ENCODE peak calls at places on chromosome 5, in six cellular contexts. One of them, this sample, is unnamed.

GRCh38 chr5:40877371-40877988 is 31.8 kb upstream of the C7 start:
- DNase-seq in astrocyte of the spinal cord: no peak
- DNase-seq in keratinocyte: peak
- DNase-seq in colonic mucosa: no peak
- DNase-seq in HFF-Myc: no peak
- DNase-seq in AG10803: no peak
- DNase-seq in this sample: no peak

GRCh38 chr5:125668904-125669303 is 754.3 kb upstream of the GRAMD2B start:
- DNase-seq in astrocyte of the spinal cord: no peak
- DNase-seq in keratinocyte: peak
- DNase-seq in colonic mucosa: peak
- DNase-seq in HFF-Myc: no peak
- DNase-seq in AG10803: no peak
- DNase-seq in this sample: no peak

GRCh38 chr5:134846641-134846960 is 833 bp downstream of the C5orf24 start:
- DNase-seq in astrocyte of the spinal cord: peak
- DNase-seq in keratinocyte: no peak
- DNase-seq in colonic mucosa: no peak
- DNase-seq in HFF-Myc: no peak
- DNase-seq in AG10803: no peak
- DNase-seq in this sample: no peak

GRCh38 chr5:127066721-127067120 is 6.6 kb downstream of the C5orf63 start:
- DNase-seq in astrocyte of the spinal cord: no peak
- DNase-seq in keratinocyte: no peak
- DNase-seq in colonic mucosa: no peak
- DNase-seq in HFF-Myc: no peak
- DNase-seq in AG10803: no peak
- DNase-seq in this sample: no peak

GRCh38 chr5:2142456-2142954 is 259.8 kb upstream of the IRX4 start:
- DNase-seq in astrocyte of the spinal cord: no peak
- DNase-seq in keratinocyte: no peak
- DNase-seq in colonic mucosa: no peak
- DNase-seq in HFF-Myc: no peak
- DNase-seq in AG10803: no peak
- DNase-seq in this sample: no peak

GRCh38 chr5:40796487-40796889 is 1.7 kb downstream of the PRKAA1 start:
- DNase-seq in astrocyte of the spinal cord: peak
- DNase-seq in keratinocyte: no peak
- DNase-seq in colonic mucosa: no peak
- DNase-seq in HFF-Myc: no peak
- DNase-seq in AG10803: peak
- DNase-seq in this sample: no peak

GRCh38 chr5:10479226-10479721 is 37.6 kb downstream of the ROPN1L start:
- DNase-seq in astrocyte of the spinal cord: peak
- DNase-seq in keratinocyte: peak
- DNase-seq in colonic mucosa: peak
- DNase-seq in HFF-Myc: peak
- DNase-seq in AG10803: peak
- DNase-seq in this sample: peak

GRCh38 chr5:96256795-96257470 is 176.1 kb downstream of the PCSK1 start:
- DNase-seq in astrocyte of the spinal cord: peak
- DNase-seq in keratinocyte: peak
- DNase-seq in colonic mucosa: peak
- DNase-seq in HFF-Myc: peak
- DNase-seq in AG10803: peak
- DNase-seq in this sample: no peak

GRCh38 chr5:133753856-133754255 is 141.5 kb upstream of the FSTL4 start:
- DNase-seq in astrocyte of the spinal cord: no peak
- DNase-seq in keratinocyte: peak
- DNase-seq in colonic mucosa: no peak
- DNase-seq in HFF-Myc: no peak
- DNase-seq in AG10803: no peak
- DNase-seq in this sample: no peak

GRCh38 chr5:11075010-11075860 is 314.2 kb upstream of the DAP start:
- DNase-seq in astrocyte of the spinal cord: no peak
- DNase-seq in keratinocyte: no peak
- DNase-seq in colonic mucosa: no peak
- DNase-seq in HFF-Myc: no peak
- DNase-seq in AG10803: no peak
- DNase-seq in this sample: no peak

GRCh38 chr5:143349127-143349526 is 54.4 kb downstream of the NR3C1 start:
- DNase-seq in astrocyte of the spinal cord: peak
- DNase-seq in keratinocyte: no peak
- DNase-seq in colonic mucosa: no peak
- DNase-seq in HFF-Myc: no peak
- DNase-seq in AG10803: no peak
- DNase-seq in this sample: no peak

GRCh38 chr5:150636391-150637244 is 3.8 kb upstream of the SYNPO start:
- DNase-seq in astrocyte of the spinal cord: peak
- DNase-seq in keratinocyte: no peak
- DNase-seq in colonic mucosa: peak
- DNase-seq in HFF-Myc: no peak
- DNase-seq in AG10803: peak
- DNase-seq in this sample: no peak

GRCh38 chr5:83482961-83483360 is 11.4 kb downstream of the VCAN start:
- DNase-seq in astrocyte of the spinal cord: no peak
- DNase-seq in keratinocyte: no peak
- DNase-seq in colonic mucosa: no peak
- DNase-seq in HFF-Myc: no peak
- DNase-seq in AG10803: no peak
- DNase-seq in this sample: no peak

GRCh38 chr5:98791110-98791509 is 17.6 kb downstream of the RGMB start:
- DNase-seq in astrocyte of the spinal cord: no peak
- DNase-seq in keratinocyte: no peak
- DNase-seq in colonic mucosa: no peak
- DNase-seq in HFF-Myc: no peak
- DNase-seq in AG10803: peak
- DNase-seq in this sample: no peak

GRCh38 chr5:158133369-158133768 is 274.4 kb upstream of the CLINT1 start:
- DNase-seq in astrocyte of the spinal cord: no peak
- DNase-seq in keratinocyte: no peak
- DNase-seq in colonic mucosa: no peak
- DNase-seq in HFF-Myc: no peak
- DNase-seq in AG10803: no peak
- DNase-seq in this sample: no peak

GRCh38 chr5:108046955-108047670 is 334.8 kb downstream of the FBXL17 start:
- DNase-seq in astrocyte of the spinal cord: no peak
- DNase-seq in keratinocyte: no peak
- DNase-seq in colonic mucosa: no peak
- DNase-seq in HFF-Myc: no peak
- DNase-seq in AG10803: no peak
- DNase-seq in this sample: no peak

GRCh38 chr5:175393922-175394321 is 50.1 kb downstream of the DRD1 start:
- DNase-seq in astrocyte of the spinal cord: no peak
- DNase-seq in keratinocyte: no peak
- DNase-seq in colonic mucosa: no peak
- DNase-seq in HFF-Myc: no peak
- DNase-seq in AG10803: no peak
- DNase-seq in this sample: no peak

GRCh38 chr5:24633705-24634325 is 11.0 kb downstream of the CDH10 start:
- DNase-seq in astrocyte of the spinal cord: peak
- DNase-seq in keratinocyte: no peak
- DNase-seq in colonic mucosa: no peak
- DNase-seq in HFF-Myc: peak
- DNase-seq in AG10803: peak
- DNase-seq in this sample: peak

GRCh38 chr5:143882520-143882919 is 70.6 kb downstream of the HMHB1 start:
- DNase-seq in astrocyte of the spinal cord: peak
- DNase-seq in keratinocyte: no peak
- DNase-seq in colonic mucosa: no peak
- DNase-seq in HFF-Myc: no peak
- DNase-seq in AG10803: peak
- DNase-seq in this sample: no peak

GRCh38 chr5:146867996-146868708 is 10.4 kb downstream of the PPP2R2B start:
- DNase-seq in astrocyte of the spinal cord: no peak
- DNase-seq in keratinocyte: no peak
- DNase-seq in colonic mucosa: no peak
- DNase-seq in HFF-Myc: no peak
- DNase-seq in AG10803: no peak
- DNase-seq in this sample: no peak

GRCh38 chr5:51226420-51226735 is 156.9 kb upstream of the ISL1 start:
- DNase-seq in astrocyte of the spinal cord: no peak
- DNase-seq in keratinocyte: no peak
- DNase-seq in colonic mucosa: no peak
- DNase-seq in HFF-Myc: no peak
- DNase-seq in AG10803: no peak
- DNase-seq in this sample: no peak

GRCh38 chr5:9390128-9390527 is 155.7 kb downstream of the SEMA5A start:
- DNase-seq in astrocyte of the spinal cord: no peak
- DNase-seq in keratinocyte: no peak
- DNase-seq in colonic mucosa: no peak
- DNase-seq in HFF-Myc: no peak
- DNase-seq in AG10803: no peak
- DNase-seq in this sample: no peak

GRCh38 chr5:9388941-9389674 is 156.8 kb downstream of the SEMA5A start:
- DNase-seq in astrocyte of the spinal cord: no peak
- DNase-seq in keratinocyte: no peak
- DNase-seq in colonic mucosa: no peak
- DNase-seq in HFF-Myc: no peak
- DNase-seq in AG10803: no peak
- DNase-seq in this sample: no peak

GRCh38 chr5:9386945-9387344 is 158.9 kb downstream of the SEMA5A start:
- DNase-seq in astrocyte of the spinal cord: no peak
- DNase-seq in keratinocyte: no peak
- DNase-seq in colonic mucosa: no peak
- DNase-seq in HFF-Myc: no peak
- DNase-seq in AG10803: no peak
- DNase-seq in this sample: no peak

GRCh38 chr5:9391080-9391479 is 154.8 kb downstream of the SEMA5A start:
- DNase-seq in astrocyte of the spinal cord: no peak
- DNase-seq in keratinocyte: no peak
- DNase-seq in colonic mucosa: no peak
- DNase-seq in HFF-Myc: no peak
- DNase-seq in AG10803: no peak
- DNase-seq in this sample: no peak

GRCh38 chr5:9387879-9388278 is 158.0 kb downstream of the SEMA5A start:
- DNase-seq in astrocyte of the spinal cord: peak
- DNase-seq in keratinocyte: no peak
- DNase-seq in colonic mucosa: no peak
- DNase-seq in HFF-Myc: no peak
- DNase-seq in AG10803: no peak
- DNase-seq in this sample: no peak
- TF ChIP-seq CTCF in astrocyte of the spinal cord: peak
- TF ChIP-seq CTCF in keratinocyte: no peak
- TF ChIP-seq CTCF in colonic mucosa: no peak
- TF ChIP-seq CTCF in HFF-Myc: no peak
- TF ChIP-seq CTCF in AG10803: no peak
- TF ChIP-seq CTCF in this sample: peak

GRCh38 chr5:156907667-156908066 is 55.4 kb downstream of the TIMD4 start:
- DNase-seq in astrocyte of the spinal cord: no peak
- DNase-seq in keratinocyte: no peak
- DNase-seq in colonic mucosa: no peak
- DNase-seq in HFF-Myc: no peak
- DNase-seq in AG10803: no peak
- DNase-seq in this sample: no peak

DNA sequence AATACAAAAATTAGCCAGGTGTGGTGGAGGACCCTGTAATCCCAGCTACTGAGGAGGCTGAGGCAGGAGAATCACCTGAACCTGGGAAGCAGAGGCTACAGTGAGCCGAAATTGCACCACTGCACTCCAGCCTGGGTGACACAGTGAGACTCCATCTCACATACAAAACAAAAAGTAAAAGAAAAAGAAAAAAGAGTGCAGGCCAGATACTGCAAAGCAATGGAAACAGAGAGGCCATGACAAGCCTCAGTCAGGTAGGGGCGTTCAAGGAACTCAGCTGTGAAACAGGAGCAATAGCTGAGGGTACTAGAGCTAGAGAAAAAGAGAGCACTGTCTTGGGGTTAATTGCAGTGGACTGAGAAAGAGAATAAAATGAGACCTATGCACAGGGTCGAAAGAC is 56.2 kb downstream of the TIMD4 start:
- DNase-seq in astrocyte of the spinal cord: no peak
- DNase-seq in keratinocyte: no peak
- DNase-seq in colonic mucosa: no peak
- DNase-seq in HFF-Myc: no peak
- DNase-seq in AG10803: no peak
- DNase-seq in this sample: no peak
- H3K4me3 ChIP-seq in astrocyte of the spinal cord: no peak
- H3K4me3 ChIP-seq in keratinocyte: no peak
- H3K4me3 ChIP-seq in colonic mucosa: no peak
- H3K4me3 ChIP-seq in HFF-Myc: no peak
- H3K4me3 ChIP-seq in AG10803: no peak
- H3K4me3 ChIP-seq in this sample: no peak

GRCh38 chr5:36734422-36734821 is 128.0 kb downstream of the SLC1A3 start:
- DNase-seq in astrocyte of the spinal cord: peak
- DNase-seq in keratinocyte: no peak
- DNase-seq in colonic mucosa: no peak
- DNase-seq in HFF-Myc: no peak
- DNase-seq in AG10803: peak
- DNase-seq in this sample: no peak
- TF ChIP-seq CTCF in astrocyte of the spinal cord: peak
- TF ChIP-seq CTCF in keratinocyte: peak
- TF ChIP-seq CTCF in colonic mucosa: no peak
- TF ChIP-seq CTCF in HFF-Myc: no peak
- TF ChIP-seq CTCF in AG10803: peak
- TF ChIP-seq CTCF in this sample: peak

DNA sequence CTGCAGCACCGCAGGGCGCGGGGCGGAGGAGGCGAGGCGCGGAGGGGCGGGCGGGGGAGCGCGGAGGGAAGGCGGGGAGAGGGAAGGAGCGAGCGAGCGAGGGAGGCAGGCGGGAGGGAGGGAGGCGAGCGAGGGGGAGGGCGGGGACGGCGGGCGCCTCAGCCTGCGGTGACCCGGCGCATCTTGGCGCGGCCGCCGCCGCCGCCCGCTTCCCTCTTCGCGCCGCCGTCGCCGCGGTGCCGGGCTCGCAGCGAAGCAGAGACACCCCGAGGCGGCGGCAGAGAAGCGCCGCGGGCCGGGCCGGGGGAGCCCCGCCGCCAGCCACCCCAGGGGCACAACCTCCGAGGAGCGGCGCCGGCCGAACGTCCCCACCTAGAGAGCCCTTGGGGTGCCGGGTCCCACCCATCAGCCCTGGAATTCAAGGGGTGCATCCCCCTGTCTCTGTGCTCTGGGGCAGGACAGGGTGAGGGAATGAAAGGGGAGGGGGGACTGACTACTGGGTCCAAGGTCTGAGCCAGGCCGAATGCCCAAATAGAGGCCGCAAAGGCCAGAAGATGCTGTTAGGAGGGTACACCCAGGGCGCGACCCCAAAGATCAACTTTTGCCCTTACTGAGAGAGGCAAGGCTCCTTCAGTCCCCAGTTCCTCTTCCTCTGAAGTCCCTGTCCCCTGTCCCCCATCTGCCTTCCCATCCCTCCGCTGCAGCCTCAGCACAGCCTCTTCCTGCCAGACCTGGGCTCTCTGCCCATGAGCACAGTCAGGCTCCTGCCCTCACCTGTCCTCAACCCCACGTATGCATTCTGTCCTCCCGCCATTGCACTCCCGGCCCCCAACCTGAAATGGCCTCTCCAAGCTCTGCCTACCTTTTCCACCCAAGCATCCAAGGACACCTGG is at the start of gene ADAMTS2:
- DNase-seq in astrocyte of the spinal cord: peak
- DNase-seq in keratinocyte: no peak
- DNase-seq in colonic mucosa: peak
- DNase-seq in HFF-Myc: no peak
- DNase-seq in AG10803: peak
- DNase-seq in this sample: no peak
- H3K4me3 ChIP-seq in astrocyte of the spinal cord: peak
- H3K4me3 ChIP-seq in keratinocyte: no peak
- H3K4me3 ChIP-seq in colonic mucosa: peak
- H3K4me3 ChIP-seq in HFF-Myc: peak
- H3K4me3 ChIP-seq in AG10803: peak
- H3K4me3 ChIP-seq in this sample: peak

This sample was measured in astrocyte of the cerebellum.